ENCODE peak calls at places on chromosomes 3 and 15, in ten cellular contexts. E, N, P, J, I, W, U, X, T and F are unnamed samples.

GRCh38 chr3:13547591-13548371 is 1.1 kb upstream of the FBLN2 start:
- DNase-seq in P (no peak), T (no peak), N (no peak), U (no peak), W (no peak), J (no peak), I (peak), E (no peak), X (no peak), F (no peak)

GRCh38 chr3:133413166-133414020 is 13.5 kb downstream of the BFSP2 start:
- DNase-seq in J (no peak), I (no peak), N (no peak), X (peak), T (no peak), U (no peak), P (peak), W (no peak), E (no peak), F (no peak)

GRCh38 chr15:87702270-87702669 is 554.3 kb downstream of the NTRK3 start:
- DNase-seq in J (no peak), U (no peak), X (no peak), W (no peak), I (no peak), E (no peak), N (no peak), T (no peak), P (no peak), F (no peak)

GRCh38 chr3:52218454-52218853 is 7.0 kb downstream of the TLR9 start:
- DNase-seq in X (no peak), T (no peak), J (no peak), I (no peak), U (no peak), W (peak), P (no peak), E (no peak), N (no peak), F (no peak)

GRCh38 chr3:56467801-56468183 is 475 bp downstream of the ERC2 start:
- DNase-seq in N (peak), J (peak), X (no peak), W (no peak), T (no peak), P (no peak), U (no peak), I (peak), E (no peak), F (peak)

GRCh38 chr3:129795596-129795995 is 97.9 kb downstream of the TMCC1 start:
- DNase-seq in E (no peak), W (no peak), J (no peak), P (no peak), X (peak), U (no peak), N (no peak), T (peak), I (no peak), F (peak)

GRCh38 chr3:100708644-100708988 is 678 bp upstream of the TFG start:
- DNase-seq in X (no peak), N (no peak), P (no peak), J (no peak), E (no peak), T (no peak), U (no peak), W (no peak), I (no peak), F (no peak)

GRCh38 chr3:100257601-100258000 is 3.2 kb upstream of the TBC1D23 start:
- DNase-seq in X (peak), I (no peak), U (no peak), J (no peak), T (no peak), E (no peak), W (no peak), N (no peak), P (peak), F (no peak)

GRCh38 chr15:55872471-55872870 is 120.9 kb downstream of the NEDD4 start:
- DNase-seq in I (no peak), N (no peak), U (no peak), X (no peak), P (peak), J (no peak), T (no peak), E (no peak), W (no peak), F (no peak)

GRCh38 chr3:185709241-185709955 is 115.4 kb downstream of the IGF2BP2 start:
- DNase-seq in E (no peak), I (no peak), W (no peak), U (no peak), X (no peak), P (peak), N (no peak), J (no peak), T (no peak), F (no peak)

DNA sequence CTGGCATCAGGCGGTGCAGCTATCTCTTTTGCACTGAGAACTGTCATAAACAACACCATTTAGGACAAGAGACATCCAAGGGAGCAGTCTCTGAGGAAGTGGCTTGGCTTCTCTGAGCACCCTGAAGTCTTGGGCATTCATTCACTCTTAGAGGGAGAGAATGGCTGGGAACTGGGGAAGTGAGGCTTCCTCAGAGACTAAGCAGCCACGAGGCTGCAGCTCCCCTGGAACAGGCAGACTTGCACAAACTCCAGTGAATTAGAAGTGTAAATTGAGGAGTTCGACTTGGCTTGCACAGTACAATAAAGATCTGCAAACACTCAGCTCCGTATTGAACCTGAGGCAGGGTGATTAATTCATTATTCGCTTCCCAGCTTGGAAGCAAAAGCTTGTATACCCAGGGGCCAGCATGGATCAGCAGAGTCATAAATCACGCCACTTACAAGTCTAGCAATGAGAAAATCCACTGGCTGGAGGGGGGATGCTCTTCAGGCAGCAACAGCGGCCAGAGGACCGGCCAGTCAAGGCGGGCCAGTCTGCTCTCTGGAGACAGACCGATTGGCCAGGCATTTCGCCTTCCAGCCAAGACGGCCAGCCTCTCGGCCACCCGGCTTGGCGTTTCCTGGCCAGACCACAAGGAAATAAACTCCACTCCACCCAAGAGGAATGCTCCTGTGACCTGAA is 118.8 kb upstream of the ADPGK start:
- DNase-seq in X (peak), I (peak), N (peak), U (no peak), J (no peak), E (peak), W (peak), T (no peak), P (peak), F (peak)
- TF ChIP-seq CTCF in X (no peak), I (no peak), N (no peak), U (no peak), J (no peak), E (no peak), W (no peak), T (no peak), P (no peak), F (no peak)

DNA sequence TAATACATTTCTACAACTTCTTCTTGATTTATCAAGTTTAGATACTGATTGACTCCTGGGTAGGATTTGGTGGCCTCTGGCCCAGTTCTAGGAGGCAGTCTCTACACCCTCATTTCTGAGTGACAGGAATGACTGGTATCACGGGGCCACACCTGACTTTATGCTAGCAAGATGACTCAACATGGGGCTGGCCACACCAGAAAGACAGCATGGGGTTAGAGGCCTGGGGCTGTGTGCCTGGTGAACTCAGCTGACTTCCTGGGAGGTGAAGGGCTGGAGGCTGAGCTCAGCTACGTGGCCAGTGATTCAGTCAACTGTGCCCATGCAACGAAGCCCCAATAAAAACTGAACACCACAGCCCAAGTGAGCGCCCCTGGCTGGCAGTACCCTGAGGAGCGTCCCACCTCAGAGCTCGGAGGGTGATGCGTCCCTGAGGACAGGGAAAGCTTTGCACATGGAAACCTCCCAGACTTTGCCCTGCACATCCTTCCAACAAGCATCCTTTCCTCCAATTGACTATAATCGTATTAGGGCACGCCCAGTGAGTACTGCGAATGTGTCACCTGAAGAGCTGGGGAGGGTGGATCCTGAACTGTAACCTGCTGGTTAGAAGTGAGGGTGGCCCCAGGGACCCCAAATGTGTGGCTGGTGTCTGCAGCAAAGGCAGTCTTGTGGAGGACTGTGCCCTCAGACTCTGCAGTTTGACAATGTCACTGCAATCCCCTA is 57.2 kb downstream of the NIPA2 start:
- DNase-seq in U (no peak), P (peak), J (no peak), W (peak), I (no peak), E (no peak), N (no peak), X (peak), T (peak), F (peak)
- TF ChIP-seq CTCF in U (no peak), P (no peak), J (no peak), W (no peak), I (no peak), E (no peak), N (no peak), X (no peak), T (no peak), F (no peak)

GRCh38 chr15:83655237-83655616 is 1.3 kb downstream of the ADAMTSL3 start:
- DNase-seq in T (no peak), N (no peak), I (no peak), J (no peak), W (no peak), P (no peak), X (no peak), U (no peak), E (no peak), F (no peak)

GRCh38 chr15:83653288-83653638 is 660 bp upstream of the ADAMTSL3 start:
- DNase-seq in X (no peak), W (no peak), I (no peak), P (no peak), T (no peak), U (no peak), E (no peak), N (no peak), J (no peak), F (no peak)

GRCh38 chr15:83656192-83656591 is 2.3 kb downstream of the ADAMTSL3 start:
- DNase-seq in N (no peak), I (no peak), P (no peak), U (no peak), J (no peak), E (no peak), T (no peak), X (no peak), W (no peak), F (no peak)

GRCh38 chr15:83653639-83654378 is at the start of gene ADAMTSL3:
- DNase-seq in U (no peak), N (peak), I (peak), E (peak), X (no peak), T (peak), P (peak), W (peak), J (peak), F (peak)

DNA sequence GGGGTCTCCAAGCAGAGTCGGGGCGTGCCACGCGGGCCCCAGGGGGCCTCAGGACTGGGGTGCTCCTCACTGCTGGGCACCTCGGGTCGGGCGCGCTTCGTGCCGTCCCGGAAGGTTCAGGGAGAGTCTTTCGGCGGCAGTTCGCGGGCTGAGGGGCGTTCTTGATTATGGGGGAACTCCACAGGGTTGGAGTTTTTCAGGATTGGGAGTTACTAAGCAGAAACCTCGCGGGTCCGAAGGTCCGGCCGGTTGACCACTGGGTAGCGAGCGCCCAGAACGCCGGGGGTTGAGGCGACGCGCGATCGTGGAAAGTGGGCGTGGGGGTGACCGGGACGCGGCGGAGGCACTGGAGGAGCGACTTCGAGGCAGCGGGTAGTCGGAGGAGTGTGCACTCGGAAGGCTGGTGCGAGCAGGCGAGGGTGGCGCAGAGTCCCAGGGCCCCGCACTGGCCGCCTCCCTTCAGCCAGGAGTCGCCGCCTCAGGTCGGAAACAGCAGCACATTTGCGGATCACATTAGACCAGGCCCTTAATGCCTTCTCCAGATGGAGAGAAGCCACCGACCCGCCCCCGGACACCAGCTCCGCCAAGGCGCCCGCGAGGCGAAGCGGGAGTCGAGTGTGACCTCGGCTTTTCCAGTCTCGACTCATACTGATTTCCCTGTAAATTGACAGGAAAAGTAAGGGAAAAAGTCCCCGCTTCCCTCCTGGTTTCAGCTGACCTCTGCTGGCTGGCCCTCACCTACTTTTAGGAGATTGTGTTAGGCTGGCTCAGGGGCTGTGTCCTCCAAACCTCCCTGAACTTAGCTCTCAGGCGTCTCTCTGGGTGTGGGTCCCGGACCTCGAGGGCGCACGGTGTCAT is 685 bp downstream of the ADAMTSL3 start:
- DNase-seq in P (no peak), W (no peak), E (peak), N (peak), X (no peak), I (peak), J (peak), U (no peak), T (no peak), F (no peak)
- TF ChIP-seq CTCF in P (peak), W (no peak), E (peak), N (no peak), X (no peak), I (no peak), J (no peak), U (no peak), T (no peak), F (no peak)

DNA sequence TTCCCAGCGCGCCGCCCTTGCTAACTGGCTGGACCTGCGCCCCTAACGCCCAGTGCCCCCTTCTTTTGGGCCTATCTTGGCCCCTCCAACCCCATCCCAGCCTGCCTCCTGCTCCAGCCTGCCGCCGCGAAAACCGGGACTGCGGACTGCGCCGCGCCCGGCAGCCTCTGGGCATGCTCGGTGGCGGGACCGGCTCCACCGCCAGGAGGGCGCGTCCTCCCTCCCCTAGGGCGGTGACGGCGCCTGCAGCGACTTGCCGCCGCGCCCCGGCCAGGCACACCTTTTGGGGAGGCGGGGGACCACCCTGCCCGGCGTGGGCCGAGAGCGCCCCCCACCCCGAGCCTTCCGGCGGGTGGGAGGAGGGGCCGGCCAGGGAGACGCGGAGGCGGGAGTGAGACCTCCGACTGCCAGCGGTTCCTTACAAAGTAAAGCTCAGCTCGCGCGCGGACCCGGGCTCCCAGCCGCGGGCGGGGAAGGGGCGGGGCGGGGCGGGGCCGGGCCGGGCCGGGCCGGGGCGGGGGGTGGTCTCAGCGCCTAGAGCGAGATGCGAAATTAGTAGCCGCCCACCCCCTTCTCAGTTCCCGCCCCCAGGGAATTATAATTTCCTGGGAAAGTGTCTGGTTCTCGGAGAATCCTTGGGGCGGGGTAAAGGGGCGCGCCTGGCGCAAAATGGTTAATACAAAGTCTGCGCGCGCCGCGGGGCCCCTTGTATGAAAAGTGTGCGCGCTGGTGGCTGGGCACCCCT is 225.0 kb upstream of the IL12A start:
- DNase-seq in I (peak), J (peak), X (peak), N (peak), P (peak), W (peak), E (peak), T (peak), U (no peak), F (peak)
- TF ChIP-seq CTCF in I (peak), J (peak), X (no peak), N (no peak), P (peak), W (peak), E (peak), T (peak), U (no peak), F (peak)